ENCODE peak calls at places on chromosomes 2 and 18, in four cellular contexts. R, H, W and B are unnamed samples.

GRCh38 chr2:168394262-168394661 is 61.8 kb upstream of the CERS6 start:
- DNase-seq in R (no peak), H (no peak), W (no peak), B (no peak)

GRCh38 chr2:29112379-29112778 is 2.8 kb upstream of the CLIP4 start:
- DNase-seq in R (no peak), H (no peak), W (no peak), B (no peak)

GRCh38 chr2:216657086-216657855 is 24.1 kb downstream of the IGFBP2 start:
- DNase-seq in R (no peak), H (no peak), W (no peak), B (no peak)

GRCh38 chr2:179569834-179570233 is 291.6 kb downstream of the ZNF385B start:
- DNase-seq in R (no peak), H (no peak), W (no peak), B (no peak)

GRCh38 chr18:37272841-37273240 is 292.8 kb downstream of the CELF4 start:
- DNase-seq in R (no peak), H (no peak), W (no peak), B (no peak)

GRCh38 chr2:127589358-127589757 is 53.9 kb downstream of the MYO7B start:
- DNase-seq in R (no peak), H (no peak), W (no peak), B (no peak)

GRCh38 chr2:51031004-51031791 is 734 bp downstream of the NRXN1 start:
- DNase-seq in R (no peak), H (no peak), W (no peak), B (no peak)

GRCh38 chr2:238415036-238415764 is 11.5 kb upstream of the ASB1 start:
- DNase-seq in R (no peak), H (no peak), W (no peak), B (no peak)

GRCh38 chr2:56714400-56714799 is 530.6 kb downstream of the CCDC85A start:
- DNase-seq in R (no peak), H (no peak), W (no peak), B (no peak)

GRCh38 chr2:195017890-195018289 is 639.1 kb upstream of the SLC39A10 start:
- DNase-seq in R (no peak), H (no peak), W (no peak), B (no peak)

GRCh38 chr2:98608962-98609604 is 694 bp downstream of the UNC50 start:
- DNase-seq in R (no peak), H (peak; percentile 19), W (peak; percentile 74), B (no peak)

GRCh38 chr2:88919087-88919738 is 227.7 kb downstream of the RPIA start:
- DNase-seq in R (no peak), H (peak; percentile 41), W (no peak), B (no peak)